ENCODE peak calls at places on chromosome 16, in five cellular contexts. I is stimulated activated CD8-positive, alpha-beta memory T cell treated with anti-CD3 and anti-CD28 coated beads, Interleukin-4, amount 100 ng/mL, for 1 hour; B is kidney tubule cell; Z is activated T-helper 2 cell treated with anti-CD3 and anti-CD28 coated beads, Interferon-gamma antibody, Interleukin-2, Interleukin-4, amounts not matched to agents 10 μg/mL and 5 μg/mL and 100 μg/mL, durations not matched to agents 14 hours and 24 hours and 36 hours; J is stomach. L is an unnamed sample.

GRCh38 chr16:30004424-30004776 is 6.4 kb downstream of the DOC2A start:
- DNase-seq in Z (no peak), I (no peak), J (peak), B (no peak), L (no peak)

GRCh38 chr16:4246777-4247476 is 5.0 kb upstream of the SRL start:
- DNase-seq in Z (no peak), I (no peak), B (no peak), J (no peak), L (no peak)

GRCh38 chr16:50093607-50094570 is 28.1 kb downstream of the HEATR3 start:
- DNase-seq in I (no peak), B (no peak), Z (no peak), J (peak), L (no peak)

GRCh38 chr16:81910366-81910885 is 100.8 kb downstream of the SDR42E1 start:
- DNase-seq in Z (no peak), B (no peak), J (no peak), I (no peak), L (no peak)

GRCh38 chr16:49754495-49755290 is 101.2 kb downstream of the ZNF423 start:
- DNase-seq in I (no peak), J (no peak), Z (no peak), B (peak), L (no peak)

GRCh38 chr16:14284371-14284770 is 213.3 kb downstream of the MRTFB start:
- DNase-seq in I (no peak), B (no peak), Z (no peak), J (no peak), L (no peak)

GRCh38 chr16:456891-457483 is 31.5 kb downstream of the RAB11FIP3 start:
- DNase-seq in B (no peak), I (no peak), Z (no peak), J (peak), L (no peak)

GRCh38 chr16:78437352-78437968 is 338.0 kb downstream of the WWOX start:
- DNase-seq in J (peak), Z (no peak), I (no peak), B (peak), L (peak)

GRCh38 chr16:1511662-1512061 is 18.5 kb downstream of the TELO2 start:
- DNase-seq in J (no peak), I (no peak), Z (no peak), B (no peak), L (no peak)